ENCODE peak calls at places on chromosomes 7 and 10, in four cellular contexts. M, T, Q and B are unnamed samples.

GRCh38 chr10:34978080-34978479 is 112.1 kb downstream of the CUL2 start:
- DNase-seq in T (no peak), Q (no peak), M (no peak), B (no peak)

GRCh38 chr7:81407094-81407493 is 362.8 kb downstream of the HGF start:
- DNase-seq in M (no peak), Q (peak), T (no peak), B (peak)

GRCh38 chr10:48251152-48251524 is 23.4 kb downstream of the FRMPD2 start:
- DNase-seq in Q (peak), T (peak), M (no peak), B (no peak)

GRCh38 chr7:41970946-41971345 is 266.1 kb downstream of the GLI3 start:
- DNase-seq in Q (no peak), T (no peak), M (no peak), B (peak)

GRCh38 chr7:97215556-97215955 is 98.1 kb downstream of the SDHAF3 start:
- DNase-seq in T (no peak), M (no peak), Q (no peak), B (no peak)

GRCh38 chr10:45811075-45811474 is 36.2 kb downstream of the AGAP4 start:
- DNase-seq in Q (no peak), T (no peak), M (no peak), B (no peak)

GRCh38 chr10:114322344-114322743 is 82.0 kb downstream of the AFAP1L2 start:
- DNase-seq in M (no peak), T (no peak), Q (no peak), B (peak)

GRCh38 chr7:129664029-129665012 is 52.8 kb downstream of the NRF1 start:
- DNase-seq in Q (peak), M (no peak), T (no peak), B (peak)

GRCh38 chr7:102433319-102434038 is at the start of gene ORAI2:
- DNase-seq in M (peak), Q (peak), T (peak), B (peak)

GRCh38 chr10:34290412-34291082 is 524.5 kb downstream of the PARD3 start:
- DNase-seq in T (no peak), Q (peak), M (no peak), B (peak)

GRCh38 chr7:2126621-2127020 is 106.1 kb downstream of the MAD1L1 start:
- DNase-seq in Q (no peak), T (no peak), M (no peak), B (no peak)

GRCh38 chr7:591856-592628 is 72.4 kb upstream of the PDGFA start:
- DNase-seq in Q (no peak), M (no peak), T (no peak), B (no peak)

GRCh38 chr10:100519321-100520051 is at the start of gene SEC31B:
- DNase-seq in M (no peak), Q (peak), T (no peak), B (no peak)

GRCh38 chr7:140231779-140232491 is 55.2 kb upstream of the KDM7A start:
- DNase-seq in T (no peak), M (peak), Q (no peak), B (no peak)

GRCh38 chr10:11401314-11402222 is 209.9 kb downstream of the USP6NL start:
- DNase-seq in T (no peak), M (no peak), Q (no peak), B (no peak)

GRCh38 chr7:101172854-101173751 is 7.0 kb downstream of the NAT16 start:
- DNase-seq in Q (peak), T (peak), M (no peak), B (peak)

GRCh38 chr7:119175916-119176627 is 951.6 kb downstream of the ANKRD7 start:
- DNase-seq in T (no peak), Q (peak), M (no peak), B (peak)

GRCh38 chr10:11838298-11838852 is 15.2 kb downstream of the PROSER2 start:
- DNase-seq in T (no peak), M (no peak), Q (no peak), B (no peak)

GRCh38 chr7:12434012-12434642 is 30.5 kb upstream of the VWDE start:
- DNase-seq in T (no peak), M (no peak), Q (peak), B (no peak)

GRCh38 chr7:98909487-98909886 is 31.2 kb downstream of the TRRAP start:
- DNase-seq in T (no peak), M (no peak), Q (no peak), B (no peak)

GRCh38 chr10:72308320-72308987 is 34.7 kb downstream of the DDIT4 start:
- DNase-seq in T (no peak), Q (peak), M (peak), B (peak)

GRCh38 chr10:80497187-80498038 is 40.3 kb upstream of the SH2D4B start:
- DNase-seq in M (peak), T (no peak), Q (peak), B (peak)

GRCh38 chr7:6375346-6376101 is 72.2 kb downstream of the DAGLB start:
- DNase-seq in M (peak), Q (peak), T (no peak), B (peak)

GRCh38 chr10:33336606-33337334 is 2.3 kb upstream of the NRP1 start:
- DNase-seq in M (no peak), T (peak), Q (peak), B (no peak)

GRCh38 chr7:45915606-45916005 is 5.5 kb downstream of the IGFBP3 start:
- DNase-seq in M (no peak), Q (no peak), T (no peak), B (peak)

GRCh38 chr7:106050002-106050742 is 61.9 kb downstream of the SYPL1 start:
- DNase-seq in M (no peak), Q (peak), T (no peak), B (peak)